ENCODE peak calls at places on chromosomes 13 and 19, in seven cellular contexts. O is fibroblast of lung, B is MM.1S, Y is suprapubic skin, R is RWPE1, I is choroid plexus epithelial cell, X is progenitor cell of endocrine pancreas. D is an unnamed sample.

GRCh38 chr13:46555722-46556121 is 2.8 kb downstream of the LRCH1 start:
- DNase-seq in O (no peak), R (no peak), I (no peak), B (no peak), Y (no peak), X (no peak), D (no peak)

GRCh38 chr19:36009220-36009619 is 607 bp upstream of the SYNE4 start:
- DNase-seq in R (peak; percentile 57), B (peak; percentile 31), I (peak; percentile 64), Y (no peak), O (peak; percentile 48), X (peak; percentile 30), D (no peak)

GRCh38 chr19:18289471-18290066 is 8.1 kb upstream of the JUND start:
- DNase-seq in O (no peak), I (no peak), X (no peak), B (no peak), R (no peak), Y (no peak), D (no peak)

GRCh38 chr19:13339869-13340268 is 166.4 kb downstream of the CACNA1A start:
- DNase-seq in Y (no peak), O (no peak), X (no peak), R (no peak), B (no peak), I (no peak), D (no peak)

GRCh38 chr13:99434258-99434788 is 66.9 kb upstream of the TM9SF2 start:
- DNase-seq in I (no peak), R (no peak), X (no peak), Y (no peak), O (no peak), B (no peak), D (no peak)

GRCh38 chr13:83827338-83827737 is 54.9 kb downstream of the SLITRK1 start:
- DNase-seq in R (no peak), Y (no peak), I (no peak), O (no peak), B (peak; percentile 44), X (no peak), D (no peak)

GRCh38 chr13:39038569-39038898 is 278 bp downstream of the NHLRC3 start:
- DNase-seq in O (no peak), R (no peak), X (no peak), B (peak; percentile 27), I (no peak), Y (no peak), D (no peak)

GRCh38 chr13:61954092-61954491 is 538.4 kb upstream of the PCDH20 start:
- DNase-seq in B (no peak), O (peak; percentile 61), R (peak; percentile 9), I (peak; percentile 40), Y (no peak), X (no peak), D (no peak)

GRCh38 chr13:27665333-27665732 is 43.6 kb downstream of the POLR1D start:
- DNase-seq in Y (no peak), B (no peak), I (peak; percentile 28), O (peak; percentile 9), R (peak; percentile 8), X (no peak), D (no peak)

GRCh38 chr19:29060833-29061364 is 152.1 kb downstream of the UQCRFS1 start:
- DNase-seq in R (no peak), I (no peak), B (no peak), Y (no peak), X (no peak), O (no peak), D (no peak)

GRCh38 chr19:29067831-29068230 is 145.1 kb downstream of the UQCRFS1 start:
- DNase-seq in X (no peak), R (no peak), I (no peak), O (no peak), B (no peak), Y (no peak), D (no peak)

DNA sequence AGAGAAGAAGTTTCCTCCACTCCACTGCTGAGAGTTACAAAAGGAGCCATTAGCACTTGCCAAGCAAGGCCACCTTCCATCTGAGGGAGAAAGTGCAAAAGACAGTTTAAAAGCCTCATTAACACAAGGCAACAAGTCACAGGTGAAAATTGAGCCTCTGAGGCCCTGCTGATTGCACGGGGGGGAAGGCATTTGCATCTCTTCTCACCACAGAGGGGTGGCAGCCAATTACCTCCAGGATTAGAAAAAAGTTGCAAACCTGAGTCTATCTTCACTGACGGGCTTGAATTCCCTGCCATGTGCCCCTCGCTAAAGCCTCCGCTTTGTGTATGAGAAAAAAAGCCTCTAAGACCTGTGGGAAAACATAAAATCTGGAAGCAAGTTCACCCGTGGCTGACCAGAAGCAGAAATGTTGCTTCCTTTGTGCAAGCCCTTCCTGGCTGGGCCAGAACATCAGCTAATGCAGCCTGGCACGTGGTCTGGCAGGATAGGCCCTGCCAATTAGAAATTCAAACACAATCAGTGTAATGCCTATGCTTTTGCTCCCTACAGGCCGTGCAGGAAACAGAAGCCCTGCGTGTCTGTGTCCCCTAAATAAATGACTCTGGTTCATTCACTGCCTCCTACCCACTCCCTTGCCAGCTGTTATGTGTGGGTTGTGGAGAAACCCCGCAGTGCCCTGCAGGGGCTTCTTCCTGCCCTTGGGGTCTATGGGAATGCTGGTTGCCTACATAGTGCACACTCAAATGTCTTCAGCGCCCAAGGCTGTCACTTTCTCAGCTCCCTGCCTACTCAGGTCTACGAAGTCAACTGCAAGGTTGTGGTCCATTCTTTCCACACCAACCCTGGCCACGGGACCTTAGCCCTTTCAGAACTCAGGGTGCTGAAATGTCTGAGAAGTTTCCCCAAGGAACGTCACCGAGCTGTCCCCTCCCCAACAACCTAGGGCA is 150.2 kb downstream of the UQCRFS1 start:
- DNase-seq in O (no peak), Y (no peak), X (no peak), B (no peak), I (no peak), R (no peak), D (no peak)
- TF ChIP-seq CTCF in O (no peak), Y (no peak), X (no peak), B (no peak), I (no peak), R (no peak), D (no peak)

DNA sequence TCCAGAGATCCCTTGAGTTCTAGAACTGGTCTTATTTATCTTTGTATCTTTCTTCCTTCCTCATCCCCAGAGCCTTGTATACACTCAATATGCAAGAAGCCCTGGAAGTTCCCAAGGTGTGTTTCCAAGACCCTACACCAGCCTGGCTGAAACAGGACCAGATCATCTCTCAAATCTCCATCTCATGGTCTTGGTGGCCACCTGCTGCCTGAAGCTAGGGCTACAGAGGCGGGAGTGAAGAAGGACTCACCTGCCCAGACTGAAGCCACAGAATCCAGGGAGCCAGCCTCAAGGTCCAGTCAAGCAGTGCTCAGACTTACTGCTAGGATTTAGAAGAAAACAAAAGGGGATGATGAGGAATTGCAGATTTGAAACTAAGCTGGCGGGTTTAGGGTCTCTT is 6.1 kb upstream of the CYSLTR2 start:
- DNase-seq in I (peak; percentile 21), O (no peak), R (no peak), B (no peak), Y (no peak), X (no peak), D (no peak)
- TF ChIP-seq CTCF in I (peak; percentile 26), O (no peak), R (no peak), B (peak; percentile 17), Y (no peak), X (peak; percentile 9), D (no peak)

GRCh38 chr19:43625918-43626579 is 6.6 kb upstream of the ZNF428 start:
- DNase-seq in B (no peak), Y (no peak), O (peak; percentile 19), X (no peak), R (peak; percentile 53), I (no peak), D (no peak)
- TF ChIP-seq CTCF in B (no peak), Y (no peak), O (no peak), X (no peak), R (no peak), I (peak; percentile 13), D (no peak)

GRCh38 chr13:36945078-36945477 is 25.0 kb upstream of the SMAD9 start:
- DNase-seq in X (no peak), O (no peak), B (no peak), R (no peak), I (no peak), Y (no peak), D (no peak)

GRCh38 chr13:36954542-36954941 is 34.5 kb upstream of the SMAD9 start:
- DNase-seq in O (no peak), Y (no peak), B (no peak), X (no peak), R (no peak), I (no peak), D (no peak)

GRCh38 chr13:36950920-36951319 is 30.9 kb upstream of the SMAD9 start:
- DNase-seq in R (no peak), I (no peak), O (no peak), X (no peak), Y (no peak), B (no peak), D (no peak)

DNA sequence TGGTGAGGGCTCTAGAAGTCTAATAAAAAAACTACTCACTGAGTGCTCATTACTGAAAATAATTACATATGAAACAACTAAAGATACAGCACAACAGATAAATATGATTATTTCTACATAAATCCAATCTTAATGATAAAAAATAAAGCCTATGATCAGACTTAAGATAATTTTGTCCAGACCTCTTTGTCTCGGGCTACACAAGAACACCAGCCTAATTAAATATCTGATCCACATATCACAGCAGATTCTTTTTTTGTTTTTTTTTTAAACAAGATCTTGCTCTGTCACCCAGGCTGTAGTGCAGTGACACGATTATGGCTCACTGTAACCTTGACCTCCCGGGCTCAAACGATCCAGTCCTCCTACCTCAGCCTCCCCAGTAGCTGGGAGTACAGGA is 30.3 kb upstream of the SMAD9 start:
- DNase-seq in Y (no peak), B (no peak), X (no peak), I (no peak), R (no peak), O (no peak), D (no peak)
- TF ChIP-seq CTCF in Y (no peak), B (no peak), X (no peak), I (no peak), R (no peak), O (no peak), D (no peak)

GRCh38 chr13:98044301-98044700 is 90.8 kb downstream of the IPO5 start:
- DNase-seq in I (no peak), Y (no peak), O (no peak), R (no peak), X (no peak), B (no peak), D (no peak)

GRCh38 chr13:98035373-98035772 is 81.9 kb downstream of the IPO5 start:
- DNase-seq in O (no peak), Y (no peak), B (no peak), X (no peak), R (no peak), I (no peak), D (no peak)

GRCh38 chr13:98039261-98039660 is 85.8 kb downstream of the IPO5 start:
- DNase-seq in I (no peak), O (no peak), B (no peak), X (no peak), Y (no peak), R (no peak), D (no peak)

GRCh38 chr13:98041081-98041820 is 87.8 kb downstream of the IPO5 start:
- DNase-seq in O (no peak), B (no peak), X (no peak), Y (no peak), R (no peak), I (no peak), D (no peak)

GRCh38 chr13:98039964-98040363 is 86.5 kb downstream of the IPO5 start:
- DNase-seq in O (no peak), Y (no peak), B (no peak), R (no peak), X (no peak), I (no peak), D (no peak)
- TF ChIP-seq CTCF in O (no peak), Y (no peak), B (no peak), R (no peak), X (no peak), I (no peak), D (no peak)